ENCODE peak calls at places on chromosomes 3 and 15, in four cellular contexts. One of them, this sample, is unnamed.

GRCh38 chr3:86988235-86988634 is 2.7 kb downstream of the VGLL3 start:
- DNase-seq in SK-N-SH: no peak
- DNase-seq in K562: no peak
- DNase-seq in WTC11: no peak
- DNase-seq in this sample: no peak

GRCh38 chr3:125512135-125512920 is 7.7 kb downstream of the SNX4 start:
- DNase-seq in SK-N-SH: peak; percentile 40
- DNase-seq in WTC11: no peak
- DNase-seq in K562: peak; percentile 63
- DNase-seq in this sample: no peak

GRCh38 chr15:68341851-68342336 is 64.3 kb downstream of the FEM1B start:
- DNase-seq in SK-N-SH: no peak
- DNase-seq in K562: no peak
- DNase-seq in WTC11: no peak
- DNase-seq in this sample: no peak

GRCh38 chr3:49769516-49769915 is 16.8 kb downstream of the IP6K1 start:
- DNase-seq in WTC11: no peak
- DNase-seq in SK-N-SH: no peak
- DNase-seq in K562: no peak
- DNase-seq in this sample: no peak

GRCh38 chr3:167798443-167798842 is 62.9 kb downstream of the SERPINI1 start:
- DNase-seq in SK-N-SH: no peak
- DNase-seq in K562: no peak
- DNase-seq in WTC11: no peak
- DNase-seq in this sample: no peak

GRCh38 chr3:185822957-185823279 is 1.9 kb downstream of the IGF2BP2 start:
- DNase-seq in K562: no peak
- DNase-seq in WTC11: no peak
- DNase-seq in SK-N-SH: no peak
- DNase-seq in this sample: no peak

GRCh38 chr15:90482124-90483011 is 47.4 kb upstream of the CRTC3 start:
- DNase-seq in WTC11: peak; percentile 60
- DNase-seq in K562: peak; percentile 68
- DNase-seq in SK-N-SH: peak; percentile 54
- DNase-seq in this sample: no peak

GRCh38 chr3:186839874-186840641 is 2.5 kb upstream of the ADIPOQ start:
- DNase-seq in K562: no peak
- DNase-seq in WTC11: no peak
- DNase-seq in SK-N-SH: no peak
- DNase-seq in this sample: no peak

GRCh38 chr3:150751781-150752263 is 11.1 kb downstream of the SIAH2 start:
- DNase-seq in SK-N-SH: no peak
- DNase-seq in WTC11: no peak
- DNase-seq in K562: no peak
- DNase-seq in this sample: no peak

GRCh38 chr15:80698636-80699035 is 3.5 kb downstream of the ABHD17C start:
- DNase-seq in SK-N-SH: no peak
- DNase-seq in K562: no peak
- DNase-seq in WTC11: no peak
- DNase-seq in this sample: no peak

GRCh38 chr3:55655544-55655943 is 168.4 kb upstream of the WNT5A start:
- DNase-seq in WTC11: no peak
- DNase-seq in K562: no peak
- DNase-seq in SK-N-SH: no peak
- DNase-seq in this sample: no peak

GRCh38 chr3:135237371-135237770 is 442.3 kb downstream of the EPHB1 start:
- DNase-seq in SK-N-SH: peak; percentile 7
- DNase-seq in K562: peak; percentile 5
- DNase-seq in WTC11: peak; percentile 46
- DNase-seq in this sample: no peak

GRCh38 chr3:155110996-155111901 is 31.1 kb downstream of the MME start:
- DNase-seq in WTC11: no peak
- DNase-seq in SK-N-SH: no peak
- DNase-seq in K562: no peak
- DNase-seq in this sample: no peak

GRCh38 chr3:124627501-124627908 is 102.7 kb upstream of the UMPS start:
- DNase-seq in K562: peak; percentile 19
- DNase-seq in WTC11: no peak
- DNase-seq in SK-N-SH: no peak
- DNase-seq in this sample: no peak

GRCh38 chr15:91050128-91050455 is 27.7 kb upstream of the VPS33B start:
- DNase-seq in K562: no peak
- DNase-seq in WTC11: no peak
- DNase-seq in SK-N-SH: no peak
- DNase-seq in this sample: no peak

GRCh38 chr3:57127849-57128566 is 37.1 kb downstream of the IL17RD start:
- DNase-seq in WTC11: no peak
- DNase-seq in K562: no peak
- DNase-seq in SK-N-SH: peak; percentile 74
- DNase-seq in this sample: no peak

GRCh38 chr3:69085543-69086132 is 901 bp downstream of the ARL6IP5 start:
- DNase-seq in WTC11: no peak
- DNase-seq in SK-N-SH: peak; percentile 35
- DNase-seq in K562: peak; percentile 16
- DNase-seq in this sample: no peak

GRCh38 chr3:144791034-144791433 is 819.4 kb downstream of the DIPK2A start:
- DNase-seq in SK-N-SH: no peak
- DNase-seq in K562: no peak
- DNase-seq in WTC11: no peak
- DNase-seq in this sample: no peak

GRCh38 chr3:4061201-4061600 is 242.0 kb upstream of the SETMAR start:
- DNase-seq in K562: no peak
- DNase-seq in SK-N-SH: no peak
- DNase-seq in WTC11: no peak
- DNase-seq in this sample: no peak

GRCh38 chr15:83613716-83614115 is 40.2 kb upstream of the ADAMTSL3 start:
- DNase-seq in K562: no peak
- DNase-seq in SK-N-SH: no peak
- DNase-seq in WTC11: no peak
- DNase-seq in this sample: no peak

GRCh38 chr3:128489860-128490649 is 2.9 kb downstream of the GATA2 start:
- DNase-seq in WTC11: peak; percentile 64
- DNase-seq in K562: peak; percentile 56
- DNase-seq in SK-N-SH: no peak
- DNase-seq in this sample: peak; percentile 81

GRCh38 chr15:67839358-67839928 is 402 bp downstream of the RNU6-1 start:
- DNase-seq in SK-N-SH: peak; percentile 76
- DNase-seq in K562: peak; percentile 55
- DNase-seq in WTC11: no peak
- DNase-seq in this sample: no peak

GRCh38 chr3:168312991-168313390 is 217.3 kb upstream of the GOLIM4 start:
- DNase-seq in K562: no peak
- DNase-seq in SK-N-SH: peak; percentile 15
- DNase-seq in WTC11: no peak
- DNase-seq in this sample: no peak

GRCh38 chr3:123668906-123669305 is 84.1 kb upstream of the HACD2 start:
- DNase-seq in SK-N-SH: no peak
- DNase-seq in WTC11: no peak
- DNase-seq in K562: no peak
- DNase-seq in this sample: no peak

GRCh38 chr15:82570721-82571519 is 30.7 kb upstream of the RPS17 start:
- DNase-seq in SK-N-SH: peak; percentile 42
- DNase-seq in WTC11: peak; percentile 25
- DNase-seq in K562: no peak
- DNase-seq in this sample: no peak

GRCh38 chr3:141331370-141332318 is 36.7 kb upstream of the ZBTB38 start:
- DNase-seq in WTC11: no peak
- DNase-seq in SK-N-SH: no peak
- DNase-seq in K562: peak; percentile 92
- DNase-seq in this sample: no peak

GRCh38 chr15:37072181-37072580 is 28.2 kb downstream of the MEIS2 start:
- DNase-seq in K562: no peak
- DNase-seq in WTC11: no peak
- DNase-seq in SK-N-SH: no peak
- DNase-seq in this sample: no peak

GRCh38 chr3:192916455-192917257 is 1.0 kb downstream of the MB21D2 start:
- DNase-seq in WTC11: peak; percentile 68
- DNase-seq in K562: no peak
- DNase-seq in SK-N-SH: peak; percentile 68
- DNase-seq in this sample: peak; percentile 75

GRCh38 chr3:99410789-99411311 is 227.5 kb upstream of the COL8A1 start:
- DNase-seq in SK-N-SH: no peak
- DNase-seq in WTC11: no peak
- DNase-seq in K562: no peak
- DNase-seq in this sample: no peak

GRCh38 chr15:48580736-48581135 is 64.8 kb downstream of the FBN1 start:
- DNase-seq in K562: no peak
- DNase-seq in WTC11: no peak
- DNase-seq in SK-N-SH: no peak
- DNase-seq in this sample: no peak

GRCh38 chr15:48579945-48580671 is 65.4 kb downstream of the FBN1 start:
- DNase-seq in K562: peak; percentile 88
- DNase-seq in WTC11: no peak
- DNase-seq in SK-N-SH: no peak
- DNase-seq in this sample: no peak

GRCh38 chr15:48581221-48581620 is 64.3 kb downstream of the FBN1 start:
- DNase-seq in SK-N-SH: no peak
- DNase-seq in K562: no peak
- DNase-seq in WTC11: no peak
- DNase-seq in this sample: no peak

GRCh38 chr15:48584090-48584831 is 61.2 kb downstream of the FBN1 start:
- DNase-seq in WTC11: no peak
- DNase-seq in K562: no peak
- DNase-seq in SK-N-SH: no peak
- DNase-seq in this sample: no peak

GRCh38 chr15:48582472-48583235 is 62.9 kb downstream of the FBN1 start:
- DNase-seq in SK-N-SH: no peak
- DNase-seq in WTC11: no peak
- DNase-seq in K562: no peak
- DNase-seq in this sample: no peak
- TF ChIP-seq TEAD4 in SK-N-SH: no peak
- TF ChIP-seq TEAD4 in WTC11: no peak
- TF ChIP-seq TEAD4 in K562: no peak
- TF ChIP-seq TEAD4 in this sample: no peak

GRCh38 chr15:40091861-40092415 is 16.7 kb downstream of the BMF start:
- DNase-seq in WTC11: no peak
- DNase-seq in K562: no peak
- DNase-seq in SK-N-SH: no peak
- DNase-seq in this sample: no peak
- TF ChIP-seq TEAD4 in WTC11: no peak
- TF ChIP-seq TEAD4 in K562: no peak
- TF ChIP-seq TEAD4 in SK-N-SH: no peak
- TF ChIP-seq TEAD4 in this sample: no peak

DNA sequence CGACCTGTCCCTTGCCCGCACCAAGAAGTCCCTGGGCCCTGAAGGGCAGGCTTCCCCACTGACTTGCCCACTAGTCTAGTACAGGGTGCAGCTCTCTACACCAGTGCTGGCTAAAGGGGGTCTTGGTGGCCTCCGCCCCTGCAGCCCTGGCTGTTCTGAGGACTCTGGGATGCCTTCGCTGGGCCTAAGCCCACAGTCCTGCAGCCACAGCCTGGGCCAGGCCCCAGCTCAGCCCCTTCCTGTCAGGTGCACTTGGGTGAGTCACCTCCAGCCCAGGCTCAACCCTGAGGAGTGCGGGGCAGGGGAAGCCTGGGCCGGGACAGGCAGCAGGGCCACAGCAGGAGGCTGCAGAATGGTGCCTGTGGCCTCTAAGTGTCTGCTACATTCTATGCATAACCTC is 971 bp downstream of the C3orf22 start:
- DNase-seq in WTC11: no peak
- DNase-seq in SK-N-SH: peak; percentile 9
- DNase-seq in K562: no peak
- DNase-seq in this sample: no peak
- TF ChIP-seq TEAD4 in WTC11: no peak
- TF ChIP-seq TEAD4 in SK-N-SH: no peak
- TF ChIP-seq TEAD4 in K562: no peak
- TF ChIP-seq TEAD4 in this sample: no peak

GRCh38 chr3:52796411-52796810 is 1.8 kb downstream of the ITIH3 start:
- DNase-seq in SK-N-SH: no peak
- DNase-seq in K562: no peak
- DNase-seq in WTC11: no peak
- DNase-seq in this sample: no peak

GRCh38 chr3:52800079-52800478 is 5.5 kb downstream of the ITIH3 start:
- DNase-seq in SK-N-SH: no peak
- DNase-seq in WTC11: no peak
- DNase-seq in K562: no peak
- DNase-seq in this sample: no peak

GRCh38 chr3:52801839-52802238 is 7.2 kb downstream of the ITIH3 start:
- DNase-seq in SK-N-SH: no peak
- DNase-seq in K562: no peak
- DNase-seq in WTC11: no peak
- DNase-seq in this sample: no peak

GRCh38 chr3:52798376-52798977 is 3.9 kb downstream of the ITIH3 start:
- DNase-seq in WTC11: no peak
- DNase-seq in SK-N-SH: no peak
- DNase-seq in K562: no peak
- DNase-seq in this sample: no peak

GRCh38 chr3:52798978-52799476 is 4.4 kb downstream of the ITIH3 start:
- DNase-seq in K562: peak; percentile 41
- DNase-seq in WTC11: peak; percentile 79
- DNase-seq in SK-N-SH: peak; percentile 59
- DNase-seq in this sample: peak; percentile 44
- TF ChIP-seq TEAD4 in K562: no peak
- TF ChIP-seq TEAD4 in WTC11: no peak
- TF ChIP-seq TEAD4 in SK-N-SH: no peak
- TF ChIP-seq TEAD4 in this sample: no peak